ENCODE peak calls at places on chromosomes 1 and 21, in five cellular contexts. One of them, this sample, is unnamed.

GRCh38 chr1:33121728-33122127 is 40.8 kb downstream of the AZIN2 start:
- DNase-seq in ACHN: no peak
- DNase-seq in suprapubic skin: no peak
- DNase-seq in GM20000: no peak
- DNase-seq in activated T-helper 1 cell treated with anti-CD3 and anti-CD28 coated beads, Interleukin-12 subunit alpha, Interleukin-12 subunit beta, Interleukin-2, Interleukin-4 antibody, amounts not matched to agents 30 ng/mL and 10 ng/mL and 1 ng/mL, durations not matched to agents 14 hours and 24 hours and 36 hours: no peak
- DNase-seq in this sample: no peak

GRCh38 chr1:166197141-166197540 is 30.3 kb upstream of the FAM78B start:
- DNase-seq in ACHN: peak; percentile 17
- DNase-seq in suprapubic skin: no peak
- DNase-seq in GM20000: no peak
- DNase-seq in activated T-helper 1 cell treated with anti-CD3 and anti-CD28 coated beads, Interleukin-12 subunit alpha, Interleukin-12 subunit beta, Interleukin-2, Interleukin-4 antibody, amounts not matched to agents 30 ng/mL and 10 ng/mL and 1 ng/mL, durations not matched to agents 14 hours and 24 hours and 36 hours: no peak
- DNase-seq in this sample: no peak

GRCh38 chr1:158112994-158113758 is 67.5 kb upstream of the CD1D start:
- DNase-seq in ACHN: peak; percentile 63
- DNase-seq in suprapubic skin: no peak
- DNase-seq in GM20000: peak; percentile 48
- DNase-seq in activated T-helper 1 cell treated with anti-CD3 and anti-CD28 coated beads, Interleukin-12 subunit alpha, Interleukin-12 subunit beta, Interleukin-2, Interleukin-4 antibody, amounts not matched to agents 30 ng/mL and 10 ng/mL and 1 ng/mL, durations not matched to agents 14 hours and 24 hours and 36 hours: no peak
- DNase-seq in this sample: no peak

GRCh38 chr1:211549092-211549749 is 29.7 kb downstream of the SLC30A1 start:
- DNase-seq in ACHN: no peak
- DNase-seq in suprapubic skin: no peak
- DNase-seq in GM20000: no peak
- DNase-seq in activated T-helper 1 cell treated with anti-CD3 and anti-CD28 coated beads, Interleukin-12 subunit alpha, Interleukin-12 subunit beta, Interleukin-2, Interleukin-4 antibody, amounts not matched to agents 30 ng/mL and 10 ng/mL and 1 ng/mL, durations not matched to agents 14 hours and 24 hours and 36 hours: no peak
- DNase-seq in this sample: no peak

GRCh38 chr1:154608522-154609294 is 722 bp upstream of the ADAR start:
- DNase-seq in ACHN: peak; percentile 76
- DNase-seq in suprapubic skin: peak; percentile 72
- DNase-seq in GM20000: peak; percentile 49
- DNase-seq in activated T-helper 1 cell treated with anti-CD3 and anti-CD28 coated beads, Interleukin-12 subunit alpha, Interleukin-12 subunit beta, Interleukin-2, Interleukin-4 antibody, amounts not matched to agents 30 ng/mL and 10 ng/mL and 1 ng/mL, durations not matched to agents 14 hours and 24 hours and 36 hours: peak; percentile 31
- DNase-seq in this sample: peak; percentile 66

GRCh38 chr1:25711555-25712298 is 88.3 kb upstream of the SELENON start:
- DNase-seq in ACHN: no peak
- DNase-seq in suprapubic skin: no peak
- DNase-seq in GM20000: no peak
- DNase-seq in activated T-helper 1 cell treated with anti-CD3 and anti-CD28 coated beads, Interleukin-12 subunit alpha, Interleukin-12 subunit beta, Interleukin-2, Interleukin-4 antibody, amounts not matched to agents 30 ng/mL and 10 ng/mL and 1 ng/mL, durations not matched to agents 14 hours and 24 hours and 36 hours: no peak
- DNase-seq in this sample: no peak

GRCh38 chr21:39881661-39882060 is 14.4 kb downstream of the PCP4 start:
- DNase-seq in ACHN: no peak
- DNase-seq in suprapubic skin: no peak
- DNase-seq in GM20000: no peak
- DNase-seq in activated T-helper 1 cell treated with anti-CD3 and anti-CD28 coated beads, Interleukin-12 subunit alpha, Interleukin-12 subunit beta, Interleukin-2, Interleukin-4 antibody, amounts not matched to agents 30 ng/mL and 10 ng/mL and 1 ng/mL, durations not matched to agents 14 hours and 24 hours and 36 hours: no peak
- DNase-seq in this sample: no peak

GRCh38 chr1:182841368-182841988 is 2.3 kb downstream of the DHX9 start:
- DNase-seq in ACHN: peak; percentile 90
- DNase-seq in suprapubic skin: no peak
- DNase-seq in GM20000: peak; percentile 31
- DNase-seq in activated T-helper 1 cell treated with anti-CD3 and anti-CD28 coated beads, Interleukin-12 subunit alpha, Interleukin-12 subunit beta, Interleukin-2, Interleukin-4 antibody, amounts not matched to agents 30 ng/mL and 10 ng/mL and 1 ng/mL, durations not matched to agents 14 hours and 24 hours and 36 hours: no peak
- DNase-seq in this sample: no peak

GRCh38 chr1:53295295-53295694 is 32.6 kb downstream of the LRP8 start:
- DNase-seq in ACHN: no peak
- DNase-seq in suprapubic skin: no peak
- DNase-seq in GM20000: no peak
- DNase-seq in activated T-helper 1 cell treated with anti-CD3 and anti-CD28 coated beads, Interleukin-12 subunit alpha, Interleukin-12 subunit beta, Interleukin-2, Interleukin-4 antibody, amounts not matched to agents 30 ng/mL and 10 ng/mL and 1 ng/mL, durations not matched to agents 14 hours and 24 hours and 36 hours: no peak
- DNase-seq in this sample: no peak

GRCh38 chr1:12019858-12020509 is 686 bp downstream of the MIIP start:
- DNase-seq in ACHN: peak; percentile 19
- DNase-seq in suprapubic skin: no peak
- DNase-seq in GM20000: no peak
- DNase-seq in activated T-helper 1 cell treated with anti-CD3 and anti-CD28 coated beads, Interleukin-12 subunit alpha, Interleukin-12 subunit beta, Interleukin-2, Interleukin-4 antibody, amounts not matched to agents 30 ng/mL and 10 ng/mL and 1 ng/mL, durations not matched to agents 14 hours and 24 hours and 36 hours: no peak
- DNase-seq in this sample: no peak

GRCh38 chr1:113255038-113255727 is 135.1 kb upstream of the MAGI3 start:
- DNase-seq in ACHN: no peak
- DNase-seq in suprapubic skin: no peak
- DNase-seq in GM20000: no peak
- DNase-seq in activated T-helper 1 cell treated with anti-CD3 and anti-CD28 coated beads, Interleukin-12 subunit alpha, Interleukin-12 subunit beta, Interleukin-2, Interleukin-4 antibody, amounts not matched to agents 30 ng/mL and 10 ng/mL and 1 ng/mL, durations not matched to agents 14 hours and 24 hours and 36 hours: no peak
- DNase-seq in this sample: no peak

GRCh38 chr1:88237026-88237425 is 447.0 kb upstream of the PKN2 start:
- DNase-seq in ACHN: no peak
- DNase-seq in suprapubic skin: no peak
- DNase-seq in GM20000: no peak
- DNase-seq in activated T-helper 1 cell treated with anti-CD3 and anti-CD28 coated beads, Interleukin-12 subunit alpha, Interleukin-12 subunit beta, Interleukin-2, Interleukin-4 antibody, amounts not matched to agents 30 ng/mL and 10 ng/mL and 1 ng/mL, durations not matched to agents 14 hours and 24 hours and 36 hours: no peak
- DNase-seq in this sample: no peak

GRCh38 chr1:52225174-52225573 is 83.3 kb downstream of the ZFYVE9 start:
- DNase-seq in ACHN: no peak
- DNase-seq in suprapubic skin: no peak
- DNase-seq in GM20000: no peak
- DNase-seq in activated T-helper 1 cell treated with anti-CD3 and anti-CD28 coated beads, Interleukin-12 subunit alpha, Interleukin-12 subunit beta, Interleukin-2, Interleukin-4 antibody, amounts not matched to agents 30 ng/mL and 10 ng/mL and 1 ng/mL, durations not matched to agents 14 hours and 24 hours and 36 hours: no peak
- DNase-seq in this sample: no peak

GRCh38 chr1:218711021-218711420 is 365.9 kb downstream of the TGFB2 start:
- DNase-seq in ACHN: no peak
- DNase-seq in suprapubic skin: no peak
- DNase-seq in GM20000: no peak
- DNase-seq in activated T-helper 1 cell treated with anti-CD3 and anti-CD28 coated beads, Interleukin-12 subunit alpha, Interleukin-12 subunit beta, Interleukin-2, Interleukin-4 antibody, amounts not matched to agents 30 ng/mL and 10 ng/mL and 1 ng/mL, durations not matched to agents 14 hours and 24 hours and 36 hours: no peak
- DNase-seq in this sample: no peak

GRCh38 chr21:21631961-21632360 is 633.8 kb downstream of the NCAM2 start:
- DNase-seq in ACHN: no peak
- DNase-seq in suprapubic skin: no peak
- DNase-seq in GM20000: no peak
- DNase-seq in activated T-helper 1 cell treated with anti-CD3 and anti-CD28 coated beads, Interleukin-12 subunit alpha, Interleukin-12 subunit beta, Interleukin-2, Interleukin-4 antibody, amounts not matched to agents 30 ng/mL and 10 ng/mL and 1 ng/mL, durations not matched to agents 14 hours and 24 hours and 36 hours: no peak
- DNase-seq in this sample: no peak

GRCh38 chr1:11413907-11414495 is 65.0 kb upstream of the DISP3 start:
- DNase-seq in ACHN: no peak
- DNase-seq in suprapubic skin: no peak
- DNase-seq in GM20000: no peak
- DNase-seq in activated T-helper 1 cell treated with anti-CD3 and anti-CD28 coated beads, Interleukin-12 subunit alpha, Interleukin-12 subunit beta, Interleukin-2, Interleukin-4 antibody, amounts not matched to agents 30 ng/mL and 10 ng/mL and 1 ng/mL, durations not matched to agents 14 hours and 24 hours and 36 hours: no peak
- DNase-seq in this sample: no peak